ENCODE peak calls at places on chromosomes 4 and X, in six cellular contexts. B is left lung, W is B cell, M is IMR-90, S is astrocyte of the spinal cord, H is PC-3. O is an unnamed sample.

GRCh38 chrX:65574356-65574755 is 39.8 kb upstream of the LAS1L start:
- DNase-seq in B (no peak), H (no peak), W (no peak), S (no peak), M (no peak), O (no peak)

GRCh38 chr4:28744066-28744465 is 1883.4 kb downstream of the STIM2 start:
- DNase-seq in H (peak), M (peak), B (no peak), W (no peak), S (no peak), O (no peak)

GRCh38 chr4:56530269-56531148 is 24.9 kb downstream of the ARL9 start:
- DNase-seq in H (peak), S (peak), M (peak), W (peak), B (peak), O (peak)

GRCh38 chr4:16827762-16828724 is 70.4 kb downstream of the LDB2 start:
- DNase-seq in M (peak), W (no peak), S (no peak), H (no peak), B (no peak), O (no peak)

GRCh38 chr4:56575820-56576429 is 70.3 kb downstream of the ARL9 start:
- DNase-seq in M (peak), B (no peak), H (peak), W (peak), S (peak), O (no peak)

GRCh38 chr4:17578482-17578891 is 1.5 kb downstream of the LAP3 start:
- DNase-seq in H (peak), M (peak), S (peak), W (peak), B (no peak), O (peak)

GRCh38 chr4:101954351-101954750 is 163.8 kb downstream of the BANK1 start:
- DNase-seq in B (no peak), H (no peak), M (no peak), S (peak), W (no peak), O (no peak)

GRCh38 chr4:13527983-13528822 is 16.1 kb downstream of the NKX3-2 start:
- DNase-seq in S (no peak), W (peak), M (no peak), B (no peak), H (no peak), O (peak)

GRCh38 chrX:16103625-16104024 is 19.7 kb upstream of the GRPR start:
- DNase-seq in W (no peak), H (no peak), S (no peak), B (no peak), M (no peak), O (no peak)

GRCh38 chrX:24371391-24371972 is 11.0 kb downstream of the SUPT20HL1 start:
- DNase-seq in H (peak), W (peak), B (peak), S (peak), M (peak), O (peak)

GRCh38 chrX:42096262-42096939 is 173.0 kb upstream of the CASK start:
- DNase-seq in S (peak), B (peak), H (peak), M (peak), W (no peak), O (no peak)

GRCh38 chr4:53113433-53114215 is 251.5 kb downstream of the RASL11B start:
- DNase-seq in W (no peak), H (no peak), M (peak), B (no peak), S (no peak), O (no peak)

GRCh38 chrX:110167952-110168451 is 149.9 kb downstream of the AMMECR1 start:
- DNase-seq in S (no peak), H (peak), M (no peak), W (peak), B (no peak), O (no peak)

GRCh38 chr4:62517721-62518120 is 1317.6 kb downstream of the ADGRL3 start:
- DNase-seq in B (no peak), S (peak), W (no peak), H (no peak), M (no peak), O (no peak)

GRCh38 chrX:79366888-79367749 is at the start of gene ITM2A:
- DNase-seq in H (no peak), S (no peak), M (no peak), B (peak), W (peak), O (peak)

GRCh38 chr4:127162741-127163140 is 470.0 kb upstream of the INTU start:
- DNase-seq in S (peak), B (no peak), W (no peak), H (no peak), M (peak), O (peak)

GRCh38 chrX:100979881-100980607 is 10.5 kb downstream of the ARL13A start:
- DNase-seq in M (peak), W (no peak), S (peak), B (no peak), H (peak), O (no peak)

GRCh38 chrX:96705905-96706304 is 21.3 kb downstream of the DIAPH2 start:
- DNase-seq in S (no peak), W (no peak), H (peak), M (no peak), B (no peak), O (no peak)

GRCh38 chrX:2697306-2697705 is 6.2 kb downstream of the CD99 start:
- DNase-seq in M (no peak), S (no peak), H (peak), B (no peak), W (no peak), O (no peak)

GRCh38 chr4:24795666-24796381 is 451 bp downstream of the SOD3 start:
- DNase-seq in B (no peak), M (no peak), S (no peak), H (no peak), W (no peak), O (no peak)

GRCh38 chr4:69092980-69093568 is 3.2 kb upstream of the UGT2B7 start:
- DNase-seq in W (no peak), H (no peak), B (no peak), S (no peak), M (no peak), O (no peak)

GRCh38 chrX:38768079-38768478 is 33.2 kb upstream of the MID1IP1 start:
- DNase-seq in H (peak), S (peak), B (no peak), W (peak), M (peak), O (no peak)

GRCh38 chr4:182554736-182555135 is 311.5 kb downstream of the TENM3 start:
- DNase-seq in B (no peak), M (no peak), S (peak), W (no peak), H (no peak), O (no peak)

GRCh38 chrX:113297456-113297855 is 456.8 kb upstream of the AMOT start:
- DNase-seq in M (no peak), H (no peak), B (no peak), W (no peak), S (no peak), O (no peak)

GRCh38 chrX:9183481-9183880 is 149.6 kb upstream of the FAM9B start:
- DNase-seq in H (peak), B (no peak), W (no peak), S (no peak), M (no peak), O (no peak)

GRCh38 chrX:21837056-21837455 is 2.4 kb upstream of the MBTPS2 start:
- DNase-seq in S (no peak), B (no peak), W (no peak), M (no peak), H (peak), O (no peak)

GRCh38 chr4:163592207-163592606 is 97.7 kb downstream of the TMA16 start:
- DNase-seq in B (no peak), H (no peak), M (no peak), S (no peak), W (no peak), O (no peak)

DNA sequence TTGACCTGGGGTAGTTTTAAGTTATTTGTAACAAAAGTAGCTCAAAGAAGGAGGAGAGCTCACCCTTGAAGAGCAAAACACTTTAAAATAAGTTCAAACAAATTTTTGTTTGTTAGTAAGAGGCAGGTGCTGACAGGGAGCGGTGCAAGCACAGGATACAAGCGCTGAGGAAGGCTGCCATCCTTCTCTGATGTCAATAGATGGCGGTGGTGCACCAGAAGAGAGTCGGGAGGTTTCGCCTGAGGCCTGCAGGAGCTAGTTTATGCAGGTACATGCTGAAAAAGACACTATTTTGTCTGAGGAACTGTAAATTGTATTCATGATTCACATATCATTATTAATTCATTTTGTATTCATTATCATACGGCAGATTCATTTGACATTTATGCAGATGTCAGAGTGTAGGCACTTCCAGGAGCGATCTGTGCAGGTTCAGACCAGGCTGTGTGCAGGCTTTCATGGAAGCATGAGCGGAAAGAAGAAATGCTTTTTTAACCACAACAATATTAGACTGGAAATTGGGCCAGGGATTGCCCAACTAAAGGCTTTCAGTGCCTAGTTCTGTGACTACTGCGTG is 823.9 kb downstream of the STIM2 start:
- DNase-seq in B (peak), S (peak), M (peak), W (no peak), H (peak), O (peak)
- TF ChIP-seq CTCF in B (peak), S (peak), M (peak), W (no peak), H (peak), O (peak)

DNA sequence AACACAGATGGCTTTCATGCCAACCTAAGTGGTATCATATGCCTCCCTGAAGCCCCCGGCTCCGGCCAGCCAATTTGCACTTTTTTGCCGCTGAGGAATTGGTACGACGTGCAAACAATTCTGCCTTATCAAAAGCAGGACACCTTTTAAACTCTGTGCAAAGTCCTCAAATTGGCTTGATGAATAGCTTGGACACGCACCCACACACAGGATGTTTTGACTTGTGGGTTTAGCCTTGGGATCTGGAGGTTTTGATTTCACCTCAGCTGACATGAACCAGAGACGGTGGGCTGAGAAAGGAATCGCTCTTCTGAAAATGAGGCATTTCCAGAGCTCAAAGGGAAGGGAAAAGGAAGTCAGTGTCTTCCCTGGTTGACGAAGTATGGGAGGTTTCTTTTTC is 110.8 kb upstream of the SHOX start:
- DNase-seq in B (no peak), H (no peak), W (no peak), S (no peak), M (no peak), O (no peak)
- TF ChIP-seq CTCF in B (no peak), H (no peak), W (no peak), S (no peak), M (no peak), O (no peak)

GRCh38 chrX:51860679-51861078 is 32.7 kb upstream of the MAGED1 start:
- DNase-seq in M (peak), S (peak), H (peak), W (peak), B (no peak), O (peak)
- TF ChIP-seq CTCF in M (peak), S (peak), H (peak), W (no peak), B (peak), O (no peak)

DNA sequence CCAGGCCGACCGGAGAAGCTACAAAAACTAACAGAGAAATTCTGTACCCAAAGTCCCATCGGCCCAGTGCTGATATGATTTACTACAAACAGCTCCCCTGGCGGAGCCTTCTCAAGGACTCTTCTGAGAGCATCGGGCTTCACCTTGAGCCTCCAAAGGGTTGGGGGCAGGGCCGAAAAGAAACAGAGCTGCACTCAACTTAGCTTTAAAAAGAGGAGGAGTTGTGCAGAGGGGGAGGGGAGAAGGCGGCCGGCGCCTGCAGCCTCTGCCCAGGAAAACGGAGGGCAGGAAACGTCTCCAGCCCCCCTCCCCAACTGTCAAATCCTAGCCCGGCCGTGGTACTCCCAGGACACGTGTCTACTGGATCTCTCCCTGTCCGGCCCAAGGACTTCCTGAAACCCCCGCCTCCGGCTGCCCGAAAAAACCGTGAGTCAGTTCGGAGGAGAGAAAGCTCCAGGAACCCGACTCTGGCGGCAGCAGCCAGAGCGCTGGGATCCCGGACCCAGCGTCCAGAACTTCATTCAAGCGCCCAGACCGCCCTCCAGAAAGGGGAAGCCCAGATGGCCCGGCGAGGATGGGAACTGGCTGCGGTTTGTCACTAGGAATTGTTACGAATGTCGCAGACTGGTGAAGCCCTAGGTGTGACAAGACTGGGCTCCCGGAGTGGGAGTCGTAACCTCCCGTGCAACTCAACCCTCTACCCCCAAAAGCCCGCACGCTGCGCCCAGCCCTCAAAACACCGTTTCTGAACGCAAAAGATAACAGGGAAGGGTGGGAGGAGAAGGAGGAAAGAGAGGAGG is 1.0 kb downstream of the ADAMTS3 start:
- DNase-seq in S (peak), H (peak), M (peak), W (no peak), B (peak), O (no peak)
- TF ChIP-seq CTCF in S (peak), H (peak), M (peak), W (no peak), B (no peak), O (no peak)

GRCh38 chrX:129843209-129843458 is 552 bp downstream of the ZDHHC9 start:
- DNase-seq in M (no peak), H (no peak), S (no peak), W (peak), B (no peak), O (no peak)

GRCh38 chrX:129846686-129847085 is 3.0 kb upstream of the ZDHHC9 start:
- DNase-seq in H (no peak), S (no peak), W (no peak), M (no peak), B (no peak), O (no peak)

GRCh38 chrX:129845616-129846190 is 2.0 kb upstream of the ZDHHC9 start:
- DNase-seq in W (no peak), H (peak), M (no peak), S (no peak), B (no peak), O (no peak)

GRCh38 chrX:129842510-129843208 is 1.0 kb downstream of the ZDHHC9 start:
- DNase-seq in S (peak), W (no peak), H (peak), M (peak), B (peak), O (no peak)

DNA sequence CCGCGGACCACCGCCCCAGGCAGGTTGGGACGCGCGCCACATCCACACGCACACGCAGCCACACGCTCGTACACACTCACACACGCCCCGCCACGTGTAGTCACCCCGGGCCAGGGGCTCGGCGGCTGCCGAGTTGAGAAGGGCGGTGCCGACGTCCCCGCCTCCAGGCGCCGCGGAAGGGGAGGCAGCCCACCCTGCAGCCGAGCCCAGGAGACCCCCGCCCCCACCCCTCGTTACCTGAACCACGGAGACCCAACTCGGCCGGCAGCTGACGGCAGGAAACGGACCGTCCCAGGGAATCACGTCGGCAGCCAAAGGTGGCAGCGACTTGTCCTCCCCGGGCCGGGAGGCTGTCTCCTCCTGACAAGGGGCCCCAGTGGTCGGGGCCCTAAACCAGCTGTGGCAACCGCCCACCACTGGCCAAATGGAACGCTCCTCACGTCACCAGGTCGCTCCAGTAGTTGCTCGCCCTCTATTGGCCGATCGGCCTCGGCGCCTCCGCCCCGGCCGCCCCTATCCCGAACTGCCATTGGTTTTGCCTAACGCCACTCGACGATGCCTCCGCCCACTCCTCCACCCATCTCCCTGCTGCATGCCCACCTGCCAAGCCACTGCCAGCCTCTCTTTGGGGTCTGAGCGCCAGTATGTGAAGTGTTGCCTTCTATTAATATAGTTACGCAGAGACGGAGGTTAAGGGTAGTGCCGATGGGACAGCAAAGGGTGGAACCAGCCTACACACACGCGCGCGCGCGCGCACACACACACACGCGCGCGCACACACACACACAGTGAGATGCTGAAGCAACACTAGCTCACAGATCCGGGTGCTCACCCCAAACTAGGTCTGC is at the start of gene ZDHHC9:
- DNase-seq in W (peak), B (peak), H (peak), S (peak), M (peak), O (peak)
- TF ChIP-seq CTCF in W (no peak), B (no peak), H (no peak), S (no peak), M (no peak), O (no peak)

DNA sequence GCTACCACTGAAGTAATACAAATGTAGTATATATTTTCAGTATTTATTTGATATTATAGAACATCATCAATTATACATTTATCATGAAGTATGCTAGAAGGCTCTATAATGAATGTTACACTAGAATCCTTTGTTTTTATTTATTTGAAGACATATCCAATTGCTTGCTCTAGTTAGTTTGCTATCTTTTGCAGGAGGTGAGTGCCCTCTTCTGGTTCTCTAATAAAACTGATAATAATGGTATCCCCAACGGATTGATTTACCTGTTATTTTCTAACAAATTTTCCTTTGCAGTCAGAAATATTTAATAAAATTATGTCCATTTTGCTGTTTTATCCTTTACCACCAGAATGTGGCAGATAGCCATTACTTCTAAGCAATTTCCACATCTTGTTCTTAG is 274.3 kb upstream of the TACR3 start:
- DNase-seq in S (peak), H (peak), B (no peak), W (no peak), M (no peak), O (no peak)
- TF ChIP-seq CTCF in S (peak), H (peak), B (no peak), W (no peak), M (no peak), O (no peak)

GRCh38 chrX:45497290-45497689 is 296.6 kb upstream of the DIPK2B start:
- DNase-seq in H (no peak), B (no peak), S (no peak), M (peak), W (no peak), O (no peak)
- TF ChIP-seq CTCF in H (no peak), B (no peak), S (no peak), M (no peak), W (no peak), O (no peak)

GRCh38 chr4:172155838-172156345 is 342.7 kb downstream of the GALNTL6 start:
- DNase-seq in S (no peak), B (no peak), M (no peak), W (no peak), H (no peak), O (no peak)
- TF ChIP-seq CTCF in S (no peak), B (no peak), M (no peak), W (no peak), H (no peak), O (no peak)

GRCh38 chr4:1258457-1258856 is 9.5 kb upstream of the CTBP1 start:
- DNase-seq in B (no peak), H (no peak), M (no peak), S (no peak), W (no peak), O (no peak)
- TF ChIP-seq CTCF in B (no peak), H (no peak), M (no peak), S (no peak), W (no peak), O (no peak)

O was measured in HL-60.